ENCODE peak calls at places on chromosomes 12 and 14, in ten cellular contexts. R is erythroblast; N is M059J; S is upper lobe of left lung; B is T-helper 2 cell; Q is LoVo; I is left ventricle myocardium inferior; M is GM23338; K is midbrain; X is stimulated activated naive CD8-positive, alpha-beta T cell treated with anti-CD3 and anti-CD28 coated beads, Interleukin-15, Interleukin-2, amounts not matched to agents 100 U/mL and 50 U/mL, for 24 hours. D is an unnamed sample.

GRCh38 chr12:76158518-76159321 is 74.2 kb upstream of the NAP1L1 start:
- DNase-seq in N (peak), I (no peak), X (peak), M (peak), Q (peak), S (no peak), K (peak), R (peak), B (peak), D (no peak)

GRCh38 chr12:95143784-95144205 is 70.4 kb upstream of the NR2C1 start:
- DNase-seq in S (no peak), X (no peak), B (no peak), N (no peak), M (peak), Q (no peak), K (no peak), I (no peak), R (no peak), D (no peak)

GRCh38 chr12:69619050-69619449 is 8.3 kb upstream of the LRRC10 start:
- DNase-seq in B (no peak), S (no peak), Q (no peak), N (no peak), K (no peak), R (no peak), M (no peak), X (no peak), I (no peak), D (no peak)

GRCh38 chr14:72701232-72701555 is 192.7 kb downstream of the DPF3 start:
- DNase-seq in R (no peak), N (no peak), S (no peak), X (no peak), B (no peak), M (no peak), I (no peak), Q (no peak), K (no peak), D (no peak)

GRCh38 chr12:90098132-90098779 is 389.6 kb upstream of the ATP2B1 start:
- DNase-seq in I (no peak), X (no peak), Q (no peak), K (no peak), N (peak), B (no peak), M (no peak), R (no peak), S (no peak), D (no peak)

GRCh38 chr12:65450610-65451009 is 172.1 kb downstream of the MSRB3 start:
- DNase-seq in I (no peak), B (no peak), X (no peak), M (no peak), Q (no peak), K (no peak), S (no peak), R (no peak), N (no peak), D (no peak)

GRCh38 chr12:5746917-5747316 is 198.1 kb downstream of the ANO2 start:
- DNase-seq in X (no peak), K (no peak), R (no peak), M (no peak), I (no peak), B (no peak), Q (no peak), N (no peak), S (no peak), D (no peak)

GRCh38 chr14:91113829-91114078 is at the start of gene DGLUCY:
- DNase-seq in S (peak), M (no peak), R (peak), B (peak), K (no peak), X (peak), N (no peak), I (peak), Q (peak), D (peak)

GRCh38 chr14:45990252-45990651 is 661.3 kb downstream of the RPL10L start:
- DNase-seq in N (no peak), K (no peak), M (peak), I (no peak), X (no peak), Q (no peak), R (no peak), S (no peak), B (no peak), D (no peak)

GRCh38 chr12:52220456-52220855 is 12.6 kb upstream of the KRT7 start:
- DNase-seq in Q (no peak), S (no peak), R (no peak), N (no peak), I (no peak), K (no peak), M (no peak), B (no peak), X (no peak), D (peak)

GRCh38 chr12:2378835-2379330 is 326.1 kb downstream of the CACNA1C start:
- DNase-seq in R (no peak), M (no peak), X (no peak), S (no peak), I (no peak), K (no peak), N (no peak), Q (no peak), B (peak), D (no peak)

GRCh38 chr12:71967176-71967575 is 28.5 kb downstream of the TPH2 start:
- DNase-seq in K (no peak), B (no peak), S (no peak), M (no peak), R (no peak), N (peak), I (no peak), X (no peak), Q (no peak), D (no peak)